ENCODE peak calls at places on chromosomes 13 and 19, in ten cellular contexts. One of them, this sample, is unnamed.

GRCh38 chr19:41546386-41546789 is 29.6 kb upstream of the CEACAM21 start:
- DNase-seq in NCI-H69: no peak
- DNase-seq in activated CD8-positive, alpha-beta memory T cell treated with anti-CD3 and anti-CD28 coated beads, Interleukin-2, amount 10 ng/mL, durations not matched to agents 7 days and 5 days: peak; percentile 76
- DNase-seq in T-helper 1 cell: peak; percentile 75
- DNase-seq in NCI-H1105 treated with DMSO at 0.1 percent for 48 hours: no peak
- DNase-seq in activated CD4-positive, CD25-positive, alpha-beta regulatory T cell: no peak
- DNase-seq in WTC11: no peak
- DNase-seq in nephron progenitor cell: no peak
- DNase-seq in stimulated activated CD8-positive, alpha-beta memory T cell treated with anti-CD3 and anti-CD28 coated beads, Interleukin-4, amount 100 ng/mL, for 24 hours: no peak
- DNase-seq in left lobe of liver: no peak
- DNase-seq in this sample: no peak

GRCh38 chr19:47231215-47232054 is 436 bp upstream of the BBC3 start:
- DNase-seq in NCI-H69: peak; percentile 94
- DNase-seq in activated CD8-positive, alpha-beta memory T cell treated with anti-CD3 and anti-CD28 coated beads, Interleukin-2, amount 10 ng/mL, durations not matched to agents 7 days and 5 days: peak; percentile 94
- DNase-seq in T-helper 1 cell: peak; percentile 89
- DNase-seq in NCI-H1105 treated with DMSO at 0.1 percent for 48 hours: no peak
- DNase-seq in activated CD4-positive, CD25-positive, alpha-beta regulatory T cell: peak; percentile 83
- DNase-seq in WTC11: peak; percentile 86
- DNase-seq in nephron progenitor cell: peak; percentile 93
- DNase-seq in stimulated activated CD8-positive, alpha-beta memory T cell treated with anti-CD3 and anti-CD28 coated beads, Interleukin-4, amount 100 ng/mL, for 24 hours: peak; percentile 85
- DNase-seq in left lobe of liver: peak; percentile 87
- DNase-seq in this sample: peak; percentile 76

GRCh38 chr13:111951982-111952565 is 114.9 kb upstream of the SOX1 start:
- DNase-seq in NCI-H69: no peak
- DNase-seq in activated CD8-positive, alpha-beta memory T cell treated with anti-CD3 and anti-CD28 coated beads, Interleukin-2, amount 10 ng/mL, durations not matched to agents 7 days and 5 days: peak; percentile 25
- DNase-seq in T-helper 1 cell: no peak
- DNase-seq in NCI-H1105 treated with DMSO at 0.1 percent for 48 hours: no peak
- DNase-seq in activated CD4-positive, CD25-positive, alpha-beta regulatory T cell: no peak
- DNase-seq in WTC11: no peak
- DNase-seq in nephron progenitor cell: no peak
- DNase-seq in stimulated activated CD8-positive, alpha-beta memory T cell treated with anti-CD3 and anti-CD28 coated beads, Interleukin-4, amount 100 ng/mL, for 24 hours: no peak
- DNase-seq in left lobe of liver: no peak
- DNase-seq in this sample: no peak

GRCh38 chr13:75724742-75725504 is 88.8 kb downstream of the LMO7 start:
- DNase-seq in NCI-H69: peak; percentile 76
- DNase-seq in activated CD8-positive, alpha-beta memory T cell treated with anti-CD3 and anti-CD28 coated beads, Interleukin-2, amount 10 ng/mL, durations not matched to agents 7 days and 5 days: no peak
- DNase-seq in T-helper 1 cell: no peak
- DNase-seq in NCI-H1105 treated with DMSO at 0.1 percent for 48 hours: peak; percentile 26
- DNase-seq in activated CD4-positive, CD25-positive, alpha-beta regulatory T cell: no peak
- DNase-seq in WTC11: no peak
- DNase-seq in nephron progenitor cell: no peak
- DNase-seq in stimulated activated CD8-positive, alpha-beta memory T cell treated with anti-CD3 and anti-CD28 coated beads, Interleukin-4, amount 100 ng/mL, for 24 hours: no peak
- DNase-seq in left lobe of liver: no peak
- DNase-seq in this sample: no peak

GRCh38 chr19:33291623-33292534 is 10.5 kb downstream of the CEBPA start:
- DNase-seq in NCI-H69: no peak
- DNase-seq in activated CD8-positive, alpha-beta memory T cell treated with anti-CD3 and anti-CD28 coated beads, Interleukin-2, amount 10 ng/mL, durations not matched to agents 7 days and 5 days: no peak
- DNase-seq in T-helper 1 cell: no peak
- DNase-seq in NCI-H1105 treated with DMSO at 0.1 percent for 48 hours: no peak
- DNase-seq in activated CD4-positive, CD25-positive, alpha-beta regulatory T cell: no peak
- DNase-seq in WTC11: no peak
- DNase-seq in nephron progenitor cell: no peak
- DNase-seq in stimulated activated CD8-positive, alpha-beta memory T cell treated with anti-CD3 and anti-CD28 coated beads, Interleukin-4, amount 100 ng/mL, for 24 hours: no peak
- DNase-seq in left lobe of liver: peak; percentile 57
- DNase-seq in this sample: no peak

GRCh38 chr13:75101997-75102720 is 379.8 kb downstream of the TBC1D4 start:
- DNase-seq in NCI-H69: no peak
- DNase-seq in activated CD8-positive, alpha-beta memory T cell treated with anti-CD3 and anti-CD28 coated beads, Interleukin-2, amount 10 ng/mL, durations not matched to agents 7 days and 5 days: no peak
- DNase-seq in T-helper 1 cell: no peak
- DNase-seq in NCI-H1105 treated with DMSO at 0.1 percent for 48 hours: no peak
- DNase-seq in activated CD4-positive, CD25-positive, alpha-beta regulatory T cell: no peak
- DNase-seq in WTC11: peak; percentile 21
- DNase-seq in nephron progenitor cell: peak; percentile 14
- DNase-seq in stimulated activated CD8-positive, alpha-beta memory T cell treated with anti-CD3 and anti-CD28 coated beads, Interleukin-4, amount 100 ng/mL, for 24 hours: no peak
- DNase-seq in left lobe of liver: no peak
- DNase-seq in this sample: no peak

GRCh38 chr19:1590641-1591397 is 1.8 kb downstream of the MBD3 start:
- DNase-seq in NCI-H69: peak; percentile 33
- DNase-seq in activated CD8-positive, alpha-beta memory T cell treated with anti-CD3 and anti-CD28 coated beads, Interleukin-2, amount 10 ng/mL, durations not matched to agents 7 days and 5 days: peak; percentile 65
- DNase-seq in T-helper 1 cell: peak; percentile 32
- DNase-seq in NCI-H1105 treated with DMSO at 0.1 percent for 48 hours: no peak
- DNase-seq in activated CD4-positive, CD25-positive, alpha-beta regulatory T cell: no peak
- DNase-seq in WTC11: peak; percentile 43
- DNase-seq in nephron progenitor cell: no peak
- DNase-seq in stimulated activated CD8-positive, alpha-beta memory T cell treated with anti-CD3 and anti-CD28 coated beads, Interleukin-4, amount 100 ng/mL, for 24 hours: no peak
- DNase-seq in left lobe of liver: no peak
- DNase-seq in this sample: no peak

GRCh38 chr19:55633866-55634265 is 6.9 kb upstream of the ZNF580 start:
- DNase-seq in NCI-H69: no peak
- DNase-seq in activated CD8-positive, alpha-beta memory T cell treated with anti-CD3 and anti-CD28 coated beads, Interleukin-2, amount 10 ng/mL, durations not matched to agents 7 days and 5 days: no peak
- DNase-seq in T-helper 1 cell: no peak
- DNase-seq in NCI-H1105 treated with DMSO at 0.1 percent for 48 hours: no peak
- DNase-seq in activated CD4-positive, CD25-positive, alpha-beta regulatory T cell: no peak
- DNase-seq in WTC11: no peak
- DNase-seq in nephron progenitor cell: no peak
- DNase-seq in stimulated activated CD8-positive, alpha-beta memory T cell treated with anti-CD3 and anti-CD28 coated beads, Interleukin-4, amount 100 ng/mL, for 24 hours: no peak
- DNase-seq in left lobe of liver: no peak
- DNase-seq in this sample: no peak

GRCh38 chr19:4054471-4055208 is 12.1 kb downstream of the ZBTB7A start:
- DNase-seq in NCI-H69: no peak
- DNase-seq in activated CD8-positive, alpha-beta memory T cell treated with anti-CD3 and anti-CD28 coated beads, Interleukin-2, amount 10 ng/mL, durations not matched to agents 7 days and 5 days: no peak
- DNase-seq in T-helper 1 cell: no peak
- DNase-seq in NCI-H1105 treated with DMSO at 0.1 percent for 48 hours: no peak
- DNase-seq in activated CD4-positive, CD25-positive, alpha-beta regulatory T cell: no peak
- DNase-seq in WTC11: no peak
- DNase-seq in nephron progenitor cell: no peak
- DNase-seq in stimulated activated CD8-positive, alpha-beta memory T cell treated with anti-CD3 and anti-CD28 coated beads, Interleukin-4, amount 100 ng/mL, for 24 hours: no peak
- DNase-seq in left lobe of liver: peak; percentile 46
- DNase-seq in this sample: no peak

GRCh38 chr19:42081584-42082258 is 5.8 kb downstream of the ZNF574 start:
- DNase-seq in NCI-H69: peak; percentile 43
- DNase-seq in activated CD8-positive, alpha-beta memory T cell treated with anti-CD3 and anti-CD28 coated beads, Interleukin-2, amount 10 ng/mL, durations not matched to agents 7 days and 5 days: no peak
- DNase-seq in T-helper 1 cell: peak; percentile 26
- DNase-seq in NCI-H1105 treated with DMSO at 0.1 percent for 48 hours: no peak
- DNase-seq in activated CD4-positive, CD25-positive, alpha-beta regulatory T cell: no peak
- DNase-seq in WTC11: no peak
- DNase-seq in nephron progenitor cell: no peak
- DNase-seq in stimulated activated CD8-positive, alpha-beta memory T cell treated with anti-CD3 and anti-CD28 coated beads, Interleukin-4, amount 100 ng/mL, for 24 hours: no peak
- DNase-seq in left lobe of liver: no peak
- DNase-seq in this sample: no peak

GRCh38 chr19:1746401-1747284 is 6.7 kb upstream of the ONECUT3 start:
- DNase-seq in NCI-H69: peak; percentile 45
- DNase-seq in activated CD8-positive, alpha-beta memory T cell treated with anti-CD3 and anti-CD28 coated beads, Interleukin-2, amount 10 ng/mL, durations not matched to agents 7 days and 5 days: no peak
- DNase-seq in T-helper 1 cell: no peak
- DNase-seq in NCI-H1105 treated with DMSO at 0.1 percent for 48 hours: no peak
- DNase-seq in activated CD4-positive, CD25-positive, alpha-beta regulatory T cell: no peak
- DNase-seq in WTC11: no peak
- DNase-seq in nephron progenitor cell: no peak
- DNase-seq in stimulated activated CD8-positive, alpha-beta memory T cell treated with anti-CD3 and anti-CD28 coated beads, Interleukin-4, amount 100 ng/mL, for 24 hours: no peak
- DNase-seq in left lobe of liver: no peak
- DNase-seq in this sample: no peak

GRCh38 chr13:91142572-91142971 is 204.9 kb upstream of the MIR17HG start:
- DNase-seq in NCI-H69: peak; percentile 92
- DNase-seq in activated CD8-positive, alpha-beta memory T cell treated with anti-CD3 and anti-CD28 coated beads, Interleukin-2, amount 10 ng/mL, durations not matched to agents 7 days and 5 days: no peak
- DNase-seq in T-helper 1 cell: no peak
- DNase-seq in NCI-H1105 treated with DMSO at 0.1 percent for 48 hours: no peak
- DNase-seq in activated CD4-positive, CD25-positive, alpha-beta regulatory T cell: no peak
- DNase-seq in WTC11: no peak
- DNase-seq in nephron progenitor cell: no peak
- DNase-seq in stimulated activated CD8-positive, alpha-beta memory T cell treated with anti-CD3 and anti-CD28 coated beads, Interleukin-4, amount 100 ng/mL, for 24 hours: no peak
- DNase-seq in left lobe of liver: no peak
- DNase-seq in this sample: no peak

GRCh38 chr13:67278230-67278629 is 48.1 kb upstream of the PCDH9 start:
- DNase-seq in NCI-H69: peak; percentile 64
- DNase-seq in activated CD8-positive, alpha-beta memory T cell treated with anti-CD3 and anti-CD28 coated beads, Interleukin-2, amount 10 ng/mL, durations not matched to agents 7 days and 5 days: no peak
- DNase-seq in T-helper 1 cell: no peak
- DNase-seq in NCI-H1105 treated with DMSO at 0.1 percent for 48 hours: no peak
- DNase-seq in activated CD4-positive, CD25-positive, alpha-beta regulatory T cell: no peak
- DNase-seq in WTC11: no peak
- DNase-seq in nephron progenitor cell: no peak
- DNase-seq in stimulated activated CD8-positive, alpha-beta memory T cell treated with anti-CD3 and anti-CD28 coated beads, Interleukin-4, amount 100 ng/mL, for 24 hours: no peak
- DNase-seq in left lobe of liver: no peak
- DNase-seq in this sample: no peak

GRCh38 chr19:41409288-41409687 is 11.7 kb downstream of the BCKDHA start:
- DNase-seq in NCI-H69: peak; percentile 58
- DNase-seq in activated CD8-positive, alpha-beta memory T cell treated with anti-CD3 and anti-CD28 coated beads, Interleukin-2, amount 10 ng/mL, durations not matched to agents 7 days and 5 days: no peak
- DNase-seq in T-helper 1 cell: no peak
- DNase-seq in NCI-H1105 treated with DMSO at 0.1 percent for 48 hours: no peak
- DNase-seq in activated CD4-positive, CD25-positive, alpha-beta regulatory T cell: no peak
- DNase-seq in WTC11: no peak
- DNase-seq in nephron progenitor cell: no peak
- DNase-seq in stimulated activated CD8-positive, alpha-beta memory T cell treated with anti-CD3 and anti-CD28 coated beads, Interleukin-4, amount 100 ng/mL, for 24 hours: no peak
- DNase-seq in left lobe of liver: no peak
- DNase-seq in this sample: no peak

GRCh38 chr19:16327501-16327900 is 2.9 kb downstream of the KLF2 start:
- DNase-seq in NCI-H69: no peak
- DNase-seq in activated CD8-positive, alpha-beta memory T cell treated with anti-CD3 and anti-CD28 coated beads, Interleukin-2, amount 10 ng/mL, durations not matched to agents 7 days and 5 days: no peak
- DNase-seq in T-helper 1 cell: peak; percentile 35
- DNase-seq in NCI-H1105 treated with DMSO at 0.1 percent for 48 hours: no peak
- DNase-seq in activated CD4-positive, CD25-positive, alpha-beta regulatory T cell: no peak
- DNase-seq in WTC11: no peak
- DNase-seq in nephron progenitor cell: no peak
- DNase-seq in stimulated activated CD8-positive, alpha-beta memory T cell treated with anti-CD3 and anti-CD28 coated beads, Interleukin-4, amount 100 ng/mL, for 24 hours: no peak
- DNase-seq in left lobe of liver: no peak
- DNase-seq in this sample: no peak

GRCh38 chr19:30556230-30556711 is 184.1 kb downstream of the ZNF536 start:
- DNase-seq in NCI-H69: no peak
- DNase-seq in activated CD8-positive, alpha-beta memory T cell treated with anti-CD3 and anti-CD28 coated beads, Interleukin-2, amount 10 ng/mL, durations not matched to agents 7 days and 5 days: no peak
- DNase-seq in T-helper 1 cell: no peak
- DNase-seq in NCI-H1105 treated with DMSO at 0.1 percent for 48 hours: peak; percentile 22
- DNase-seq in activated CD4-positive, CD25-positive, alpha-beta regulatory T cell: no peak
- DNase-seq in WTC11: peak; percentile 46
- DNase-seq in nephron progenitor cell: no peak
- DNase-seq in stimulated activated CD8-positive, alpha-beta memory T cell treated with anti-CD3 and anti-CD28 coated beads, Interleukin-4, amount 100 ng/mL, for 24 hours: no peak
- DNase-seq in left lobe of liver: no peak
- DNase-seq in this sample: no peak

GRCh38 chr13:97491452-97491851 is 57.5 kb downstream of the RAP2A start:
- DNase-seq in NCI-H69: peak; percentile 72
- DNase-seq in activated CD8-positive, alpha-beta memory T cell treated with anti-CD3 and anti-CD28 coated beads, Interleukin-2, amount 10 ng/mL, durations not matched to agents 7 days and 5 days: no peak
- DNase-seq in T-helper 1 cell: no peak
- DNase-seq in NCI-H1105 treated with DMSO at 0.1 percent for 48 hours: no peak
- DNase-seq in activated CD4-positive, CD25-positive, alpha-beta regulatory T cell: no peak
- DNase-seq in WTC11: no peak
- DNase-seq in nephron progenitor cell: no peak
- DNase-seq in stimulated activated CD8-positive, alpha-beta memory T cell treated with anti-CD3 and anti-CD28 coated beads, Interleukin-4, amount 100 ng/mL, for 24 hours: no peak
- DNase-seq in left lobe of liver: no peak
- DNase-seq in this sample: no peak

GRCh38 chr13:44919103-44919804 is 70.0 kb downstream of the NUFIP1 start:
- DNase-seq in NCI-H69: no peak
- DNase-seq in activated CD8-positive, alpha-beta memory T cell treated with anti-CD3 and anti-CD28 coated beads, Interleukin-2, amount 10 ng/mL, durations not matched to agents 7 days and 5 days: no peak
- DNase-seq in T-helper 1 cell: no peak
- DNase-seq in NCI-H1105 treated with DMSO at 0.1 percent for 48 hours: no peak
- DNase-seq in activated CD4-positive, CD25-positive, alpha-beta regulatory T cell: no peak
- DNase-seq in WTC11: no peak
- DNase-seq in nephron progenitor cell: no peak
- DNase-seq in stimulated activated CD8-positive, alpha-beta memory T cell treated with anti-CD3 and anti-CD28 coated beads, Interleukin-4, amount 100 ng/mL, for 24 hours: no peak
- DNase-seq in left lobe of liver: no peak
- DNase-seq in this sample: no peak

GRCh38 chr19:46717716-46718143 is 816 bp upstream of the PRKD2 start:
- DNase-seq in NCI-H69: peak; percentile 23
- DNase-seq in activated CD8-positive, alpha-beta memory T cell treated with anti-CD3 and anti-CD28 coated beads, Interleukin-2, amount 10 ng/mL, durations not matched to agents 7 days and 5 days: peak; percentile 67
- DNase-seq in T-helper 1 cell: peak; percentile 28
- DNase-seq in NCI-H1105 treated with DMSO at 0.1 percent for 48 hours: no peak
- DNase-seq in activated CD4-positive, CD25-positive, alpha-beta regulatory T cell: no peak
- DNase-seq in WTC11: no peak
- DNase-seq in nephron progenitor cell: no peak
- DNase-seq in stimulated activated CD8-positive, alpha-beta memory T cell treated with anti-CD3 and anti-CD28 coated beads, Interleukin-4, amount 100 ng/mL, for 24 hours: no peak
- DNase-seq in left lobe of liver: no peak
- DNase-seq in this sample: no peak

GRCh38 chr19:43636121-43636683 is 3.4 kb downstream of the CADM4 start:
- DNase-seq in NCI-H69: no peak
- DNase-seq in activated CD8-positive, alpha-beta memory T cell treated with anti-CD3 and anti-CD28 coated beads, Interleukin-2, amount 10 ng/mL, durations not matched to agents 7 days and 5 days: no peak
- DNase-seq in T-helper 1 cell: no peak
- DNase-seq in NCI-H1105 treated with DMSO at 0.1 percent for 48 hours: no peak
- DNase-seq in activated CD4-positive, CD25-positive, alpha-beta regulatory T cell: no peak
- DNase-seq in WTC11: peak; percentile 62
- DNase-seq in nephron progenitor cell: no peak
- DNase-seq in stimulated activated CD8-positive, alpha-beta memory T cell treated with anti-CD3 and anti-CD28 coated beads, Interleukin-4, amount 100 ng/mL, for 24 hours: no peak
- DNase-seq in left lobe of liver: no peak
- DNase-seq in this sample: no peak

GRCh38 chr13:95982144-95982543 is 71.1 kb downstream of the UGGT2 start:
- DNase-seq in NCI-H69: peak; percentile 16
- DNase-seq in activated CD8-positive, alpha-beta memory T cell treated with anti-CD3 and anti-CD28 coated beads, Interleukin-2, amount 10 ng/mL, durations not matched to agents 7 days and 5 days: no peak
- DNase-seq in T-helper 1 cell: no peak
- DNase-seq in NCI-H1105 treated with DMSO at 0.1 percent for 48 hours: peak; percentile 1
- DNase-seq in activated CD4-positive, CD25-positive, alpha-beta regulatory T cell: no peak
- DNase-seq in WTC11: no peak
- DNase-seq in nephron progenitor cell: no peak
- DNase-seq in stimulated activated CD8-positive, alpha-beta memory T cell treated with anti-CD3 and anti-CD28 coated beads, Interleukin-4, amount 100 ng/mL, for 24 hours: no peak
- DNase-seq in left lobe of liver: no peak
- DNase-seq in this sample: no peak

GRCh38 chr13:37009692-37010091 is 9.1 kb downstream of the EXOSC8 start:
- DNase-seq in NCI-H69: no peak
- DNase-seq in activated CD8-positive, alpha-beta memory T cell treated with anti-CD3 and anti-CD28 coated beads, Interleukin-2, amount 10 ng/mL, durations not matched to agents 7 days and 5 days: no peak
- DNase-seq in T-helper 1 cell: no peak
- DNase-seq in NCI-H1105 treated with DMSO at 0.1 percent for 48 hours: no peak
- DNase-seq in activated CD4-positive, CD25-positive, alpha-beta regulatory T cell: no peak
- DNase-seq in WTC11: no peak
- DNase-seq in nephron progenitor cell: no peak
- DNase-seq in stimulated activated CD8-positive, alpha-beta memory T cell treated with anti-CD3 and anti-CD28 coated beads, Interleukin-4, amount 100 ng/mL, for 24 hours: no peak
- DNase-seq in left lobe of liver: no peak
- DNase-seq in this sample: no peak

GRCh38 chr19:45469835-45470146 is 2.0 kb downstream of the FOSB start:
- DNase-seq in NCI-H69: peak; percentile 90
- DNase-seq in activated CD8-positive, alpha-beta memory T cell treated with anti-CD3 and anti-CD28 coated beads, Interleukin-2, amount 10 ng/mL, durations not matched to agents 7 days and 5 days: no peak
- DNase-seq in T-helper 1 cell: no peak
- DNase-seq in NCI-H1105 treated with DMSO at 0.1 percent for 48 hours: peak; percentile 81
- DNase-seq in activated CD4-positive, CD25-positive, alpha-beta regulatory T cell: no peak
- DNase-seq in WTC11: peak; percentile 94
- DNase-seq in nephron progenitor cell: no peak
- DNase-seq in stimulated activated CD8-positive, alpha-beta memory T cell treated with anti-CD3 and anti-CD28 coated beads, Interleukin-4, amount 100 ng/mL, for 24 hours: peak; percentile 62
- DNase-seq in left lobe of liver: no peak
- DNase-seq in this sample: peak; percentile 71

GRCh38 chr13:108215428-108215827 is at the start of gene LIG4:
- DNase-seq in NCI-H69: peak; percentile 99
- DNase-seq in activated CD8-positive, alpha-beta memory T cell treated with anti-CD3 and anti-CD28 coated beads, Interleukin-2, amount 10 ng/mL, durations not matched to agents 7 days and 5 days: peak; percentile 95
- DNase-seq in T-helper 1 cell: peak; percentile 94
- DNase-seq in NCI-H1105 treated with DMSO at 0.1 percent for 48 hours: peak; percentile 99
- DNase-seq in activated CD4-positive, CD25-positive, alpha-beta regulatory T cell: peak; percentile 91
- DNase-seq in WTC11: peak; percentile 94
- DNase-seq in nephron progenitor cell: peak; percentile 93
- DNase-seq in stimulated activated CD8-positive, alpha-beta memory T cell treated with anti-CD3 and anti-CD28 coated beads, Interleukin-4, amount 100 ng/mL, for 24 hours: peak; percentile 89
- DNase-seq in left lobe of liver: peak; percentile 87
- DNase-seq in this sample: peak; percentile 85

GRCh38 chr19:48900477-48901452 is 653 bp downstream of the NUCB1 start:
- DNase-seq in NCI-H69: peak; percentile 22
- DNase-seq in activated CD8-positive, alpha-beta memory T cell treated with anti-CD3 and anti-CD28 coated beads, Interleukin-2, amount 10 ng/mL, durations not matched to agents 7 days and 5 days: peak; percentile 54
- DNase-seq in T-helper 1 cell: peak; percentile 56
- DNase-seq in NCI-H1105 treated with DMSO at 0.1 percent for 48 hours: no peak
- DNase-seq in activated CD4-positive, CD25-positive, alpha-beta regulatory T cell: no peak
- DNase-seq in WTC11: no peak
- DNase-seq in nephron progenitor cell: no peak
- DNase-seq in stimulated activated CD8-positive, alpha-beta memory T cell treated with anti-CD3 and anti-CD28 coated beads, Interleukin-4, amount 100 ng/mL, for 24 hours: no peak
- DNase-seq in left lobe of liver: no peak
- DNase-seq in this sample: no peak

GRCh38 chr13:43939149-43939548 is 59.4 kb downstream of the LACC1 start:
- DNase-seq in NCI-H69: peak; percentile 20
- DNase-seq in activated CD8-positive, alpha-beta memory T cell treated with anti-CD3 and anti-CD28 coated beads, Interleukin-2, amount 10 ng/mL, durations not matched to agents 7 days and 5 days: no peak
- DNase-seq in T-helper 1 cell: no peak
- DNase-seq in NCI-H1105 treated with DMSO at 0.1 percent for 48 hours: no peak
- DNase-seq in activated CD4-positive, CD25-positive, alpha-beta regulatory T cell: no peak
- DNase-seq in WTC11: no peak
- DNase-seq in nephron progenitor cell: no peak
- DNase-seq in stimulated activated CD8-positive, alpha-beta memory T cell treated with anti-CD3 and anti-CD28 coated beads, Interleukin-4, amount 100 ng/mL, for 24 hours: no peak
- DNase-seq in left lobe of liver: no peak
- DNase-seq in this sample: no peak

GRCh38 chr19:8208119-8208709 is 956 bp upstream of the CERS4 start:
- DNase-seq in NCI-H69: no peak
- DNase-seq in activated CD8-positive, alpha-beta memory T cell treated with anti-CD3 and anti-CD28 coated beads, Interleukin-2, amount 10 ng/mL, durations not matched to agents 7 days and 5 days: no peak
- DNase-seq in T-helper 1 cell: no peak
- DNase-seq in NCI-H1105 treated with DMSO at 0.1 percent for 48 hours: no peak
- DNase-seq in activated CD4-positive, CD25-positive, alpha-beta regulatory T cell: no peak
- DNase-seq in WTC11: peak; percentile 47
- DNase-seq in nephron progenitor cell: peak; percentile 15
- DNase-seq in stimulated activated CD8-positive, alpha-beta memory T cell treated with anti-CD3 and anti-CD28 coated beads, Interleukin-4, amount 100 ng/mL, for 24 hours: no peak
- DNase-seq in left lobe of liver: peak; percentile 51
- DNase-seq in this sample: no peak

GRCh38 chr19:46428278-46429141 is at the start of gene PNMA8C:
- DNase-seq in NCI-H69: peak; percentile 68
- DNase-seq in activated CD8-positive, alpha-beta memory T cell treated with anti-CD3 and anti-CD28 coated beads, Interleukin-2, amount 10 ng/mL, durations not matched to agents 7 days and 5 days: peak; percentile 85
- DNase-seq in T-helper 1 cell: peak; percentile 81
- DNase-seq in NCI-H1105 treated with DMSO at 0.1 percent for 48 hours: peak; percentile 89
- DNase-seq in activated CD4-positive, CD25-positive, alpha-beta regulatory T cell: peak; percentile 10
- DNase-seq in WTC11: peak; percentile 93
- DNase-seq in nephron progenitor cell: peak; percentile 86
- DNase-seq in stimulated activated CD8-positive, alpha-beta memory T cell treated with anti-CD3 and anti-CD28 coated beads, Interleukin-4, amount 100 ng/mL, for 24 hours: peak; percentile 33
- DNase-seq in left lobe of liver: peak; percentile 64
- DNase-seq in this sample: peak; percentile 42